ENCODE peak calls at places on chromosomes 6 and 20, in five cellular contexts. M is esophagus muscularis mucosa, Y is fibroblast of pulmonary artery, F is H9, L is hepatocyte. I is an unnamed sample.

GRCh38 chr6:16198061-16198705 is 40.2 kb upstream of the GMPR start:
- DNase-seq in M (no peak), L (no peak), Y (no peak), F (no peak), I (no peak)

GRCh38 chr6:126376682-126377081 is 36.8 kb downstream of the CENPW start:
- DNase-seq in M (no peak), L (no peak), F (no peak), Y (no peak), I (no peak)

GRCh38 chr20:20079102-20079784 is 26.9 kb downstream of the CFAP61 start:
- DNase-seq in F (no peak), M (peak; percentile 55), L (no peak), Y (no peak), I (no peak)

GRCh38 chr6:41767112-41767946 is 12.4 kb downstream of the FRS3 start:
- DNase-seq in Y (peak; percentile 80), M (no peak), L (peak; percentile 72), F (no peak), I (no peak)

GRCh38 chr6:33613794-33614166 is 7.3 kb upstream of the ITPR3 start:
- DNase-seq in F (no peak), Y (no peak), M (no peak), L (no peak), I (no peak)

GRCh38 chr20:1127840-1128239 is 9.4 kb downstream of the PSMF1 start:
- DNase-seq in Y (no peak), F (no peak), L (no peak), M (no peak), I (no peak)

GRCh38 chr6:135291288-135292116 is 110.4 kb downstream of the MYB start:
- DNase-seq in M (no peak), Y (peak; percentile 70), F (no peak), L (no peak), I (no peak)

GRCh38 chr6:79824231-79824630 is 123.1 kb downstream of the ELOVL4 start:
- DNase-seq in Y (peak; percentile 5), L (no peak), F (no peak), M (no peak), I (no peak)

GRCh38 chr6:163828038-163828790 is 413.7 kb downstream of the QKI start:
- DNase-seq in Y (no peak), M (peak; percentile 68), F (no peak), L (no peak), I (no peak)

GRCh38 chr20:9149796-9150195 is 80.9 kb downstream of the PLCB4 start:
- DNase-seq in F (no peak), Y (no peak), M (no peak), L (no peak), I (no peak)

DNA sequence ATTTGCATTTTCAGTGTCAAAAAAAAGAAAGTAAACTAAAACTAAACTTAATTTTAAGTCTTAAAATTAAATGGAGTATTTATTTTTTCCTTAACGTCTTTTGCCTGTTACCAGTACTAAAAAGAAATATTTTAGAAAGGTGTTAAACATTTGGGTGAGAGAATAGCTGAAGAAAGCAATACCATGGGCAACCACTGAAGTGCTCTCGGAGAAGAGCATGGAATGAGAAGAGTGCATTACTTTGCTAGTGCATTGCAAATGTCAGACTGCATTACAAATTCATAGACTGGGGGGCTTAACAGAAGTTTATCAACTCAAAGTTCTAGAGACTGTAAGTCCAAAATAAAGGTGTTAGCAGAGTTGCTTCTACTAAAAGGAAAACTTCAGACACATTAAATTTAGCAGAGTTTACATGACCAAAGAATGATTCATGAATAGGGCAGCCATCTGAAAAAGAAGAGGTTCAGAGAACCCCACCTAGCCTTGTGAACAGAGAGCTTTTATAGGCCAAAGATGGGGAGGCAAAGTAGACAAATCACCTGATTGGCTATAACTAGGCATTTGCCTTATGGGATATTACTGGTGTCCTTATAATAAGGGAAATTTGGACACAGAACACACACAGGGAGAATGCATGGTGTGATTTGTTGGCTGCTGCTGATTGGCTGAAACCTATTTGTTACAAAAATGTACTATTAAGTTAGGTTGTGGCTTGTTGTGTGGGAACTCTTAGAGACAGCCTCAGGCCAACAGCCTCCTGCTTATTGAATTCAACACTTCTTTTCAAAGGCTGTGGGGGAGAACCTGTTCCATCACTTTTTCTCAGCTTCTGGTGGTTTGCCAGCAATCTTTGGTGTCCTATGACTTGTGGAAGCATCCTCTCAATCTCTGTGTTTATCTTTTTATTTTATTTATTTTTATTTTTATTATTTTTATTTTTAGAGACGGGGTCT is 106.7 kb upstream of the RREB1 start:
- DNase-seq in Y (no peak), M (no peak), L (no peak), F (no peak), I (peak; percentile 10)
- TF ChIP-seq CTCF in Y (no peak), M (no peak), L (no peak), F (no peak), I (no peak)

GRCh38 chr6:104984831-104985230 is 27.9 kb downstream of the LIN28B start:
- DNase-seq in M (no peak), Y (no peak), F (no peak), L (no peak), I (no peak)

GRCh38 chr6:104983296-104983695 is 26.4 kb downstream of the LIN28B start:
- DNase-seq in M (no peak), F (no peak), L (no peak), Y (no peak), I (no peak)

GRCh38 chr6:104986625-104987024 is 29.7 kb downstream of the LIN28B start:
- DNase-seq in Y (no peak), F (no peak), M (no peak), L (no peak), I (no peak)

GRCh38 chr6:104983776-104984175 is 26.9 kb downstream of the LIN28B start:
- DNase-seq in L (no peak), M (no peak), Y (no peak), F (no peak), I (no peak)

GRCh38 chr6:104987218-104987617 is 30.3 kb downstream of the LIN28B start:
- DNase-seq in L (no peak), M (no peak), Y (no peak), F (no peak), I (no peak)
- TF ChIP-seq CTCF in L (no peak), M (no peak), Y (no peak), F (no peak), I (no peak)

GRCh38 chr6:46734867-46735719 is at the start of gene PLA2G7:
- DNase-seq in L (peak; percentile 32), Y (no peak), M (no peak), F (peak; percentile 63), I (peak; percentile 5)
- TF ChIP-seq CTCF in L (no peak), Y (no peak), M (no peak), F (no peak), I (no peak)

GRCh38 chr20:50278684-50279531 is 88.3 kb downstream of the CEBPB start:
- DNase-seq in L (peak; percentile 61), F (no peak), Y (peak; percentile 14), M (no peak), I (no peak)
- TF ChIP-seq CTCF in L (no peak), F (no peak), Y (no peak), M (peak; percentile 37), I (no peak)

DNA sequence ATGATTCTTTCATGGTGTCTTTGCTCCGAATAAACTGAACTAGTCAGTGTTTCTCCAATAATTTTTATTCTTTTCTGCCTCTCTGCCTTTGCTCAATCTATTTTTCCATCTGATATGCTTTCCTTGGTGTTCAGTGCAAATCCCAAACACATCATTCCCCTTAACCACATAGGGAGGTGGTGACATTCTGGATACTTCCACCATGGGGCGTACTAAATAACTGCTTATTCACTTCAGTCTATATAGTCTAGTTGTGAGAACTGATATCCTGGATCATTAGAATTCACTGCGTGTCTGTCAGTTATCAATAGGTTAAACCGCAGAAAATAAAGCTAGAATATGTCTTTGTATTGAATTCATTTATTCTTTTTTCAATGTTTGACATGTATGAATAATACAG is 83.1 kb downstream of the KCNQ5 start:
- DNase-seq in M (no peak), Y (peak; percentile 13), F (no peak), L (no peak), I (peak; percentile 42)
- TF ChIP-seq CTCF in M (no peak), Y (peak; percentile 24), F (peak; percentile 43), L (no peak), I (peak; percentile 48)

GRCh38 chr20:48933017-48933766 is 11.7 kb downstream of the ARFGEF2 start:
- DNase-seq in F (no peak), M (no peak), Y (no peak), L (peak; percentile 18), I (no peak)
- TF ChIP-seq CTCF in F (peak; percentile 44), M (no peak), Y (no peak), L (no peak), I (no peak)

GRCh38 chr6:145497006-145497405 is 238.3 kb downstream of the EPM2A start:
- DNase-seq in F (no peak), M (no peak), Y (no peak), L (no peak), I (no peak)
- TF ChIP-seq CTCF in F (no peak), M (no peak), Y (no peak), L (no peak), I (no peak)

GRCh38 chr6:116571683-116572000 is 338 bp downstream of the RWDD1 start:
- DNase-seq in L (no peak), Y (no peak), F (no peak), M (no peak), I (no peak)

GRCh38 chr6:116568111-116568510 is 3.2 kb upstream of the RWDD1 start:
- DNase-seq in L (no peak), F (no peak), M (no peak), Y (no peak), I (no peak)

GRCh38 chr6:116572162-116572561 is 858 bp downstream of the RWDD1 start:
- DNase-seq in M (no peak), F (no peak), Y (peak; percentile 42), L (peak; percentile 57), I (no peak)

GRCh38 chr6:116568851-116569755 is 2.2 kb upstream of the RWDD1 start:
- DNase-seq in Y (no peak), F (no peak), L (no peak), M (no peak), I (no peak)

DNA sequence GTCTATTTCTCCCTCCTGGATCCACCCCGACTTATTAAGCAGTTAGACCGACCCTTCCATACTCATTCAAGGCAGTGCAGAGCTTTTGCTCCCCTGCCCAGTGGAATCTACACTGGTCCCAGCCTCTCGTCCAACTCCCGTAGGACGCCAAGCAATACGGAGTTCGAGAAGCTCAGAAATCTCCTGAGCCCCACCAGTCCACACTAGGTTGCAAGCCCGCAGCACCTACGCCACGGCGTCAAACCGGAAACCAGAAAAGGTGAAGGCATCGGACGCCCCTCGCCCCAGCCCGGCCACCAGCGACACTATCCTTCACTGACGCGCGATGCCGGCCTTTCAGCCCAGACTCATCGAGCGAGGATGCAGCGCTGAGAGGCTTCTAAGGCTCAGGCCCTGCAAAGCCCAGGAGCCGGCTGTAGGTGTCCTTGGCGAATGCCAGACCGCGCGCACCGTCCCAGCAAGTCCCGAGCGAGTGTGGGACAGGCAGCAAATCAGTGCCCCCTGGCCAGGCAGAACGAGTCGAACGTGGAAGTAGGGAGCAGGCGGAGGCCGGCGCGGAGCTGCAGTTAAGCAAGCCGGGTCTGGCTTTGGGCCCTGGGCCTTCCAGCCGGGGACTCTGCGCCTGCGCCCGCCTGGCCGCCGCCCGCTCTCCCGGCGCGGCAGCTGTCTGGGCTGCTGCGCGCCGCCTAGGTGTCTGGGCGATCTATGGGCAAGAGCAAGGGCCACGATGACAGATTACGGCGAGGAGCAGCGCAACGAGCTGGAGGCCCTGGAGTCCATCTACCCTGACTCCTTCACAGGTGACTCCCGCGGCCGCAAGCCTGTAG is at the start of gene RWDD1:
- DNase-seq in Y (peak; percentile 100), M (peak; percentile 98), L (peak; percentile 99), F (peak; percentile 100), I (peak; percentile 99)
- TF ChIP-seq CTCF in Y (no peak), M (peak; percentile 24), L (no peak), F (peak; percentile 17), I (no peak)